ENCODE peak calls at places on chromosomes 13 and 19, in five cellular contexts. M is osteocyte; J is glutamatergic neuron; P is substantia nigra; R is CD4-positive, alpha-beta T cell. A is an unnamed sample.

GRCh38 chr13:30892966-30893365 is 13.1 kb upstream of the MEDAG start:
- DNase-seq in J (peak), P (no peak), M (no peak), R (no peak), A (no peak)

GRCh38 chr19:15640294-15640903 is at the start of gene CYP4F3:
- DNase-seq in R (no peak), P (peak), J (no peak), M (peak), A (no peak)

GRCh38 chr13:44040754-44041100 is 161.0 kb downstream of the LACC1 start:
- DNase-seq in J (no peak), M (no peak), R (no peak), P (no peak), A (no peak)

GRCh38 chr19:46494115-46494935 is 1.3 kb downstream of the PNMA8B start:
- DNase-seq in R (no peak), P (no peak), J (no peak), M (no peak), A (no peak)

GRCh38 chr19:56765107-56765506 is 75.4 kb downstream of the PEG3 start:
- DNase-seq in P (peak), R (no peak), J (peak), M (no peak), A (peak)

GRCh38 chr13:85141425-85141824 is 657.8 kb downstream of the SLITRK6 start:
- DNase-seq in M (no peak), P (no peak), R (no peak), J (no peak), A (no peak)

GRCh38 chr13:60229708-60230272 is 66.1 kb upstream of the DIAPH3 start:
- DNase-seq in P (no peak), J (no peak), R (no peak), M (no peak), A (no peak)

GRCh38 chr13:99256709-99257108 is 1.5 kb downstream of the GPR18 start:
- DNase-seq in J (no peak), R (no peak), P (no peak), M (no peak), A (no peak)

GRCh38 chr13:102011539-102011938 is 390.3 kb downstream of the FGF14 start:
- DNase-seq in M (no peak), P (no peak), J (no peak), R (no peak), A (no peak)

GRCh38 chr19:19775891-19776205 is 42.9 kb upstream of the ZNF14 start:
- DNase-seq in J (no peak), M (no peak), R (no peak), P (no peak), A (no peak)

GRCh38 chr19:44886141-44886540 is 4.9 kb upstream of the TOMM40 start:
- DNase-seq in J (no peak), P (no peak), M (no peak), R (no peak), A (no peak)

GRCh38 chr19:15538774-15539173 is 30.4 kb downstream of the CYP4F22 start:
- DNase-seq in M (no peak), J (no peak), P (no peak), R (no peak), A (no peak)

GRCh38 chr19:29904017-29904416 is 38.0 kb upstream of the URI1 start:
- DNase-seq in J (no peak), R (no peak), P (no peak), M (no peak), A (no peak)

GRCh38 chr13:92590503-92590908 is 636.1 kb upstream of the GPC6 start:
- DNase-seq in M (no peak), R (no peak), P (no peak), J (no peak), A (no peak)

GRCh38 chr13:110453767-110454166 is 107.8 kb downstream of the RAB20 start:
- DNase-seq in P (no peak), J (no peak), M (no peak), R (no peak), A (no peak)

A was measured in CD4-positive, CD25-positive, alpha-beta regulatory T cell.